ENCODE peak calls at places on chromosome 3, in ten cellular contexts. N, P, E, U, M, Q, I, J, S and W are unnamed samples.

GRCh38 chr3:127413318-127413673 is 125.5 kb upstream of the PRR20G start:
- DNase-seq in N (no peak), P (no peak), E (no peak), U (no peak), M (no peak), Q (no peak), I (no peak), J (peak; percentile 21), S (no peak), W (no peak)

GRCh38 chr3:154954750-154955149 is 125.4 kb upstream of the MME start:
- DNase-seq in N (peak; percentile 61), P (no peak), E (no peak), U (no peak), M (peak; percentile 15), Q (no peak), I (no peak), J (no peak), S (no peak), W (no peak)

GRCh38 chr3:8147726-8148125 is 353.9 kb upstream of the LMCD1 start:
- DNase-seq in N (no peak), P (no peak), E (no peak), U (no peak), M (no peak), Q (no peak), I (no peak), J (no peak), S (no peak), W (no peak)

GRCh38 chr3:88957751-88958452 is 149.5 kb upstream of the EPHA3 start:
- DNase-seq in N (no peak), P (no peak), E (no peak), U (no peak), M (no peak), Q (no peak), I (no peak), J (no peak), S (no peak), W (no peak)

GRCh38 chr3:88142094-88142624 is 7.6 kb upstream of the C3orf38 start:
- DNase-seq in N (no peak), P (no peak), E (no peak), U (no peak), M (no peak), Q (no peak), I (no peak), J (no peak), S (no peak), W (no peak)

GRCh38 chr3:158110658-158111018 is 749 bp downstream of the RSRC1 start:
- DNase-seq in N (no peak), P (no peak), E (no peak), U (no peak), M (no peak), Q (peak; percentile 74), I (no peak), J (no peak), S (no peak), W (no peak)

GRCh38 chr3:196273655-196274054 is 13.9 kb downstream of the PCYT1A start:
- DNase-seq in N (no peak), P (no peak), E (no peak), U (no peak), M (no peak), Q (no peak), I (no peak), J (no peak), S (no peak), W (no peak)

GRCh38 chr3:194632211-194632982 is 822 bp downstream of the TMEM44 start:
- DNase-seq in N (peak; percentile 15), P (peak; percentile 27), E (no peak), U (no peak), M (no peak), Q (peak; percentile 41), I (no peak), J (peak; percentile 73), S (no peak), W (no peak)

GRCh38 chr3:43907508-43907858 is 216.7 kb downstream of the ABHD5 start:
- DNase-seq in N (no peak), P (no peak), E (no peak), U (no peak), M (no peak), Q (no peak), I (no peak), J (no peak), S (no peak), W (no peak)

GRCh38 chr3:194140520-194141414 is 4.8 kb downstream of the HES1 start:
- DNase-seq in N (no peak), P (no peak), E (peak; percentile 75), U (peak; percentile 36), M (peak; percentile 71), Q (peak; percentile 62), I (peak; percentile 92), J (peak; percentile 49), S (no peak), W (no peak)

GRCh38 chr3:27353221-27353620 is 16.0 kb downstream of the NEK10 start:
- DNase-seq in N (no peak), P (no peak), E (no peak), U (no peak), M (no peak), Q (no peak), I (no peak), J (no peak), S (no peak), W (no peak)

GRCh38 chr3:52498134-52499054 is 3.3 kb downstream of the STAB1 start:
- DNase-seq in N (no peak), P (no peak), E (peak; percentile 73), U (no peak), M (no peak), Q (no peak), I (no peak), J (peak; percentile 41), S (no peak), W (no peak)

GRCh38 chr3:44762170-44762677 is 630 bp downstream of the KIF15 start:
- DNase-seq in N (no peak), P (no peak), E (no peak), U (no peak), M (no peak), Q (no peak), I (no peak), J (no peak), S (no peak), W (no peak)

GRCh38 chr3:185656321-185656840 is 70.3 kb downstream of the SENP2 start:
- DNase-seq in N (peak; percentile 99), P (no peak), E (no peak), U (no peak), M (no peak), Q (no peak), I (no peak), J (peak; percentile 30), S (no peak), W (no peak)

GRCh38 chr3:171172070-171172469 is 145.6 kb upstream of the SLC2A2 start:
- DNase-seq in N (peak; percentile 51), P (no peak), E (no peak), U (no peak), M (no peak), Q (no peak), I (no peak), J (no peak), S (no peak), W (no peak)

GRCh38 chr3:134463676-134464611 is 21.8 kb downstream of the ANAPC13 start:
- DNase-seq in N (no peak), P (no peak), E (peak; percentile 86), U (no peak), M (no peak), Q (no peak), I (no peak), J (peak; percentile 58), S (peak; percentile 13), W (no peak)

GRCh38 chr3:56467108-56467507 is 1.2 kb downstream of the ERC2 start:
- DNase-seq in N (peak; percentile 73), P (no peak), E (peak; percentile 66), U (peak; percentile 80), M (peak; percentile 96), Q (peak; percentile 79), I (peak; percentile 96), J (peak; percentile 70), S (peak; percentile 60), W (no peak)

GRCh38 chr3:46987485-46988401 is 8.3 kb downstream of the NBEAL2 start:
- DNase-seq in N (no peak), P (peak; percentile 87), E (peak; percentile 81), U (no peak), M (no peak), Q (no peak), I (no peak), J (peak; percentile 87), S (no peak), W (peak; percentile 87)

GRCh38 chr3:168248383-168249047 is 152.8 kb upstream of the GOLIM4 start:
- DNase-seq in N (no peak), P (no peak), E (peak; percentile 51), U (peak; percentile 71), M (peak; percentile 79), Q (no peak), I (peak; percentile 63), J (no peak), S (no peak), W (no peak)

GRCh38 chr3:193868590-193868989 is 267.4 kb upstream of the HES1 start:
- DNase-seq in N (no peak), P (no peak), E (no peak), U (no peak), M (no peak), Q (no peak), I (no peak), J (no peak), S (no peak), W (no peak)

GRCh38 chr3:50536471-50537180 is 30.9 kb downstream of the C3orf18 start:
- DNase-seq in N (no peak), P (no peak), E (no peak), U (no peak), M (no peak), Q (no peak), I (no peak), J (no peak), S (no peak), W (no peak)

GRCh38 chr3:141878812-141879211 is 2.4 kb downstream of the ATP1B3 start:
- DNase-seq in N (peak; percentile 77), P (no peak), E (no peak), U (no peak), M (no peak), Q (peak; percentile 77), I (peak; percentile 27), J (peak; percentile 21), S (no peak), W (no peak)

GRCh38 chr3:135349254-135349948 is 554.3 kb downstream of the EPHB1 start:
- DNase-seq in N (no peak), P (no peak), E (no peak), U (no peak), M (no peak), Q (no peak), I (no peak), J (no peak), S (no peak), W (no peak)

GRCh38 chr3:176737480-176738147 is 459.7 kb downstream of the TBL1XR1 start:
- DNase-seq in N (no peak), P (no peak), E (no peak), U (no peak), M (no peak), Q (no peak), I (peak; percentile 78), J (no peak), S (no peak), W (no peak)

GRCh38 chr3:64501298-64501906 is 186.4 kb downstream of the ADAMTS9 start:
- DNase-seq in N (no peak), P (no peak), E (no peak), U (no peak), M (no peak), Q (no peak), I (no peak), J (no peak), S (no peak), W (no peak)

GRCh38 chr3:140546649-140547048 is 131.2 kb upstream of the TRIM42 start:
- DNase-seq in N (peak; percentile 6), P (no peak), E (no peak), U (no peak), M (no peak), Q (no peak), I (peak; percentile 41), J (no peak), S (no peak), W (no peak)

GRCh38 chr3:117097356-117097755 is 387.8 kb downstream of the TUSC7 start:
- DNase-seq in N (no peak), P (no peak), E (no peak), U (no peak), M (no peak), Q (no peak), I (no peak), J (no peak), S (no peak), W (no peak)

GRCh38 chr3:126835472-126836219 is 131.6 kb downstream of the CHCHD6 start:
- DNase-seq in N (no peak), P (no peak), E (no peak), U (no peak), M (no peak), Q (no peak), I (peak; percentile 30), J (no peak), S (no peak), W (no peak)